ENCODE peak calls at places on chromosomes 1 and 21, in four cellular contexts. F is central memory CD8-positive, alpha-beta T cell; J is activated CD8-positive, alpha-beta memory T cell treated with anti-CD3 and anti-CD28 coated beads for 4 hours; V is psoas muscle. M is an unnamed sample.

GRCh38 chr1:40281852-40282251 is 23.8 kb downstream of the ZMPSTE24 start:
- DNase-seq in V (no peak), F (no peak), J (no peak), M (no peak)

GRCh38 chr21:27953328-27954045 is 986.6 kb upstream of the ADAMTS5 start:
- DNase-seq in J (no peak), V (no peak), F (no peak), M (no peak)

GRCh38 chr1:40267767-40268187 is 9.7 kb downstream of the ZMPSTE24 start:
- DNase-seq in F (no peak), J (no peak), V (no peak), M (no peak)

GRCh38 chr1:205576011-205576410 is 55.8 kb downstream of the ELK4 start:
- DNase-seq in F (no peak), J (no peak), V (no peak), M (no peak)

GRCh38 chr1:59505596-59506028 is 208.7 kb downstream of the FGGY start:
- DNase-seq in V (no peak), F (no peak), J (no peak), M (no peak)

GRCh38 chr1:67682659-67683197 is 2.3 kb upstream of the GADD45A start:
- DNase-seq in J (no peak), V (no peak), F (no peak), M (no peak)

GRCh38 chr1:192983349-192983980 is 75.7 kb downstream of the UCHL5 start:
- DNase-seq in F (no peak), J (peak), V (no peak), M (no peak)

GRCh38 chr1:58047265-58047858 is 499.2 kb downstream of the OMA1 start:
- DNase-seq in F (no peak), J (no peak), V (no peak), M (no peak)

GRCh38 chr1:187244623-187245022 is 415.9 kb downstream of the PLA2G4A start:
- DNase-seq in V (no peak), J (no peak), F (no peak), M (no peak)

GRCh38 chr1:57727121-57727520 is 303.3 kb upstream of the DAB1 start:
- DNase-seq in V (no peak), J (no peak), F (no peak), M (no peak)

GRCh38 chr1:157104598-157105293 is 5.1 kb upstream of the ETV3L start:
- DNase-seq in J (no peak), V (no peak), F (no peak), M (no peak)

GRCh38 chr1:2001773-2002411 is 1.7 kb downstream of the CFAP74 start:
- DNase-seq in V (no peak), F (no peak), J (no peak), M (no peak)

GRCh38 chr1:206909167-206909882 is 12.1 kb downstream of the IL24 start:
- DNase-seq in J (no peak), V (peak), F (no peak), M (no peak)

GRCh38 chr1:116824631-116825399 is 70.6 kb downstream of the CD2 start:
- DNase-seq in V (no peak), J (no peak), F (no peak), M (no peak)

GRCh38 chr1:1157426-1157913 is 16.2 kb upstream of the TTLL10 start:
- DNase-seq in V (peak), F (no peak), J (peak), M (peak)